ENCODE peak calls at places on chromosome 19, in five cellular contexts. B, T, R, A and J are unnamed samples. For H3K9me3 and H3K4me1, the result is how much of the 10 kb centered on the place peaks cover.

GRCh38 chr19:15439821-15440641 is 9.7 kb downstream of the WIZ start:
- DNase-seq in B (no peak), T (no peak), R (no peak), A (no peak), J (no peak)

GRCh38 chr19:8050274-8051096 is 2.1 kb upstream of the CCL25 start:
- DNase-seq in B (peak), T (peak), R (peak), A (peak), J (peak)

GRCh38 chr19:4246767-4247593 is at the start of gene YJU2:
- DNase-seq in B (peak), T (peak), R (peak), A (peak), J (peak)

GRCh38 chr19:3420244-3420755 is 53.9 kb downstream of the NFIC start:
- DNase-seq in B (no peak), T (no peak), R (no peak), A (no peak), J (no peak)

GRCh38 chr19:54154603-54155345 is 4.7 kb downstream of the LENG1 start:
- DNase-seq in B (no peak), T (no peak), R (no peak), A (no peak), J (no peak)

GRCh38 chr19:44641460-44641859 is 2.2 kb upstream of the PVR start:
- DNase-seq in B (no peak), T (no peak), R (no peak), A (no peak), J (no peak)

GRCh38 chr19:40294560-40294959 is 9.4 kb upstream of the AKT2 start:
- DNase-seq in B (no peak), T (no peak), R (no peak), A (no peak), J (no peak)

GRCh38 chr19:36962346-36962745 is 46.2 kb downstream of the ZNF568 start:
- DNase-seq in B (no peak), T (no peak), R (no peak), A (no peak), J (no peak)

GRCh38 chr19:27691991-27692390 is 1521.0 kb downstream of the UQCRFS1 start:
- DNase-seq in B (no peak), T (no peak), R (no peak), A (no peak), J (no peak)

GRCh38 chr19:2441096-2441752 is 13.8 kb upstream of the TIMM13 start:
- DNase-seq in B (no peak), T (no peak), R (no peak), A (no peak), J (no peak)

GRCh38 chr19:16883518-16883917 is 5.3 kb upstream of the F2RL3 start:
- DNase-seq in B (no peak), T (no peak), R (no peak), A (no peak), J (no peak)

GRCh38 chr19:46471778-46472543 is 598 bp upstream of the PNMA8A start:
- DNase-seq in B (no peak), T (no peak), R (no peak), A (no peak), J (no peak)

GRCh38 chr19:16001481-16002312 is 52.9 kb downstream of the OR10H4 start:
- DNase-seq in B (peak), T (peak), R (no peak), A (peak), J (no peak)

GRCh38 chr19:2578391-2578826 is 102.5 kb downstream of the GADD45B start:
- DNase-seq in B (no peak), T (peak), R (no peak), A (peak), J (peak)

GRCh38 chr19:5039642-5040543 is 71.0 kb downstream of the KDM4B start:
- DNase-seq in B (no peak), T (no peak), R (no peak), A (no peak), J (no peak)

GRCh38 chr19:6481541-6482342 is at the start of gene DENND1C:
- DNase-seq in B (peak), T (no peak), R (peak), A (peak), J (peak)

DNA sequence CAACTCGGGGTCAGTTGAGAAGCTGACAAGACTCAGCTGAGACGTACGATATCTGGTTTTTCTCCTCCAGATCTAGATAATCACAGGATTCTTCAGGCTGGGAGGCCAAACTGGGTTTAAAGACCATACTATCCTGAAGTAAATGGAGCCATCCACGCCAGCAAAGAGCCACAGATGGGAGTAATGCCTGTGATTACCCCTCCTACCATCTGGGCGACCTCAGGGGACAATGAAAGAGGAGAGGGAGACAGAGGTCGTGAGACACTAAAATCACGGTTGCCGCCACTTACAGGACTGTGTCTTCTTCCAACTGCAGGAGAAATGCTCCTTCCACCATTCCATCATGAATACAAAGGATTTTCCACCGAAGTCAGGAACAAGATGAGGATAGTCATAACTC is 3.1 kb upstream of the NLRP13 start:
- DNase-seq in B (no peak), T (no peak), R (no peak), A (no peak), J (no peak)
- H3K9me3 ChIP-seq in B (under half), T (under half), R (under half), A (under half), J (under half)

GRCh38 chr19:1019616-1019961 is 1.3 kb downstream of the TMEM259 start:
- DNase-seq in B (no peak), T (no peak), R (no peak), A (no peak), J (no peak)

GRCh38 chr19:1018393-1018792 is 2.5 kb downstream of the TMEM259 start:
- DNase-seq in B (no peak), T (no peak), R (no peak), A (no peak), J (no peak)

GRCh38 chr19:1019980-1020867 is 699 bp downstream of the TMEM259 start:
- DNase-seq in B (no peak), T (peak), R (no peak), A (no peak), J (no peak)

GRCh38 chr19:1017906-1018305 is 3.0 kb downstream of the TMEM259 start:
- DNase-seq in B (no peak), T (no peak), R (no peak), A (no peak), J (no peak)

DNA sequence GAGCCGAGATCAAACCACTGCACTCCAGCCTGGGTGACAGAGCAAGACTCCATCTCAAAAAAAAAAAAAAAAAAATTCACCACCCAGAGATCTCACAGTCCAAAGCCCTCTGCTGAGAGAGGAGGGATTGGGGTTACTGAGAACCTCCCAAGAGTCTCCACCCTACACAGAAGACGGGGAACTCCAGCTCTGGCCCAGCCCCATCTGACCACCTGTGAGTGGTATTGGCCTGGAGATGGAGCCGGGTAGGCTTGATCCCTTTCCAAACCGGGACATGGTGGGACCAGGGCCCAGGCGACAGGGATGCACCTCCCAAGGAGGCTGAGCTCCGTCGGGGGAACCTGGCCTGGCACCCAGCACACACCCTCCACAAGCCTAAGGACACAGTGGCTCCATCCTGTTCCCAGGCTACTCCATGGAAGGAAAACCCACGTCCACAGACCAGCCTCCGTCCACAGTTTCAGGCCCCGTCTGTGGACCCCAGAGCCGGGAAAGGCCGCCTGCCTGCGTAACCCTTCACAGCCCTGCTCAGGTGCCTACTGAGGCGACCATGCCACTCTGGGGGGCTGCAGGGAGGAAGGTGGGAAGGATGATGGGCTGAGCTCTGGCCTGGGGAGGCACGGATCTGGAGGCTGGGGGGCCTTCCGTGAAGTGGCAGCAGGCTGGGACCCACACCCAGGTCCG is 1.8 kb downstream of the TMEM259 start:
- DNase-seq in B (no peak), T (no peak), R (no peak), A (no peak), J (no peak)
- H3K4me1 ChIP-seq in B (half or more), T (under half), R (under half), A (under half), J (half or more)

GRCh38 chr19:50510700-50511068 is 307 bp downstream of the JOSD2 start:
- DNase-seq in B (no peak), T (no peak), R (no peak), A (peak), J (no peak)
- TF ChIP-seq CTCF in B (no peak), T (no peak), R (no peak), A (no peak), J (no peak)

GRCh38 chr19:11902228-11902627 is 14.6 kb downstream of the ZNF69 start:
- DNase-seq in B (no peak), T (no peak), R (no peak), A (no peak), J (no peak)

DNA sequence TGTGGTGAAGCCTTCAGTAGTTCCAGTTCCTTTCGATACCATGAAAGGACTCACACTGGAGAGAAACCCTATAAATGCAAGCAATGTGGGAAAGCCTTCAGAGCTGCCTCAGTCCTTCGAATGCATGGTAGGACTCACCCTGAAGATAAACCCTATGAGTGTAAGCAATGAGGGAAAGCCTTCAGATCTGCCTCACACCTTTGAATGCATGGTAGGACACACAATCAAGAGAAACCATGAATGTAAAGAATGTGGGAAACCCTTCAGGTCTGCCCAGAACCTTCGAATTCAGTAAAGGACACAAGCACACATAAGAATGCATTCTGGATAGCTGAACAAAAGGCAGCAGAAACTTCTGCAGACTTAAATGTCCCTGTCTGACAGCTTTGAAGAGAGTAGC is 18.3 kb downstream of the ZNF69 start:
- DNase-seq in B (no peak), T (no peak), R (no peak), A (no peak), J (no peak)
- H3K9me3 ChIP-seq in B (half or more), T (half or more), R (under half), A (under half), J (half or more)